ENCODE peak calls at places on chromosomes 4 and X, in seven cellular contexts. N is AG09309, C is heart left ventricle, Q is HFFc6, I is A549, V is breast epithelium, H is fibroblast of mammary gland. D is an unnamed sample.

GRCh38 chr4:16706251-16706650 is 192.2 kb downstream of the LDB2 start:
- DNase-seq in V (no peak), I (no peak), N (no peak), Q (no peak), H (no peak), C (no peak), D (no peak)

GRCh38 chr4:177696438-177696966 is 254.3 kb upstream of the AGA start:
- DNase-seq in C (no peak), V (no peak), H (peak), N (no peak), I (no peak), Q (no peak), D (no peak)

GRCh38 chr4:120830204-120830603 is 92.3 kb downstream of the PRDM5 start:
- DNase-seq in N (no peak), Q (no peak), I (no peak), H (peak), C (no peak), V (no peak), D (no peak)

GRCh38 chr4:106698621-106699195 is 330.1 kb upstream of the GIMD1 start:
- DNase-seq in H (no peak), V (no peak), N (no peak), Q (no peak), C (no peak), I (no peak), D (no peak)

GRCh38 chr4:68175562-68176155 is 46.0 kb upstream of the TMPRSS11F start:
- DNase-seq in V (no peak), H (peak), Q (peak), I (peak), C (no peak), N (peak), D (no peak)

GRCh38 chr4:15457401-15458201 is 12.1 kb upstream of the CC2D2A start:
- DNase-seq in V (no peak), C (no peak), I (no peak), H (peak), N (peak), Q (peak), D (no peak)

GRCh38 chrX:10617186-10617963 is 3.0 kb downstream of the MID1 start:
- DNase-seq in I (no peak), Q (no peak), C (no peak), V (no peak), N (no peak), H (no peak), D (no peak)

GRCh38 chrX:70476166-70476933 is 31.7 kb downstream of the DLG3 start:
- DNase-seq in C (no peak), I (no peak), N (no peak), Q (no peak), V (no peak), H (no peak), D (no peak)

GRCh38 chr4:41070516-41071281 is 143.6 kb downstream of the APBB2 start:
- DNase-seq in N (no peak), I (no peak), C (no peak), V (no peak), Q (peak), H (no peak), D (no peak)

GRCh38 chrX:130909469-130910136 is 6.6 kb upstream of the ENOX2 start:
- DNase-seq in V (no peak), N (no peak), Q (no peak), C (no peak), H (peak), I (no peak), D (no peak)

GRCh38 chrX:19958530-19959486 is 32.1 kb downstream of the BCLAF3 start:
- DNase-seq in V (no peak), C (no peak), N (no peak), I (no peak), Q (no peak), H (peak), D (no peak)

GRCh38 chr4:163300445-163300844 is 32.0 kb downstream of the NPY1R start:
- DNase-seq in Q (no peak), N (no peak), H (no peak), C (no peak), I (no peak), V (no peak), D (no peak)
- TF ChIP-seq CTCF in Q (no peak), N (no peak), H (no peak), C (no peak), I (no peak), V (no peak), D (no peak)

GRCh38 chrX:72604705-72605104 is 32.1 kb upstream of the HDAC8 start:
- DNase-seq in H (peak), V (no peak), Q (no peak), N (no peak), I (no peak), C (no peak), D (no peak)

GRCh38 chrX:72604112-72604511 is 31.5 kb upstream of the HDAC8 start:
- DNase-seq in H (no peak), N (no peak), I (no peak), V (no peak), Q (no peak), C (no peak), D (no peak)

GRCh38 chrX:72609313-72609712 is 36.7 kb upstream of the HDAC8 start:
- DNase-seq in V (no peak), I (peak), N (no peak), Q (no peak), H (peak), C (no peak), D (no peak)
- TF ChIP-seq CTCF in V (no peak), I (peak), N (peak), Q (peak), H (peak), C (no peak), D (no peak)

DNA sequence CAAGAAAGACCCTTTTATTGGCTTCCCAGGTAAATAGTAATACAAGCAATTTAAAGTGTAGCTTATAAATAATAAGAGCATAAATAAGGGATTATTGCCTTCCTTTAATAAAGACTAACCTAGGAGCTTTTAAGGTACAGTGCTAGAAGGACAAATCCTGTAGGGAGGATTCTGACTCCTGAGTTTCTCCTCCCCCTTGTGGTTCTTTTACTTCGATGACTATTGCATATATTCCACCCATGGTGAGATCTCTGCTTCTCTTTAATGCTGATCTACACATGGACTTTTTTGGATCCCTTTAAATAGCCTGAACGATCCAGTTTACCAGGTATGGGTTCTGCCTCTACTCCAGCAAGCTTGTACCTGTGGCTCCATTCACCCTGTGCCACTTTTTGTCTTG is 2.5 kb downstream of the GALNT7 start:
- DNase-seq in H (peak), N (no peak), I (peak), C (no peak), V (no peak), Q (peak), D (no peak)
- TF ChIP-seq CTCF in H (peak), N (peak), I (peak), C (peak), V (no peak), Q (peak), D (no peak)

DNA sequence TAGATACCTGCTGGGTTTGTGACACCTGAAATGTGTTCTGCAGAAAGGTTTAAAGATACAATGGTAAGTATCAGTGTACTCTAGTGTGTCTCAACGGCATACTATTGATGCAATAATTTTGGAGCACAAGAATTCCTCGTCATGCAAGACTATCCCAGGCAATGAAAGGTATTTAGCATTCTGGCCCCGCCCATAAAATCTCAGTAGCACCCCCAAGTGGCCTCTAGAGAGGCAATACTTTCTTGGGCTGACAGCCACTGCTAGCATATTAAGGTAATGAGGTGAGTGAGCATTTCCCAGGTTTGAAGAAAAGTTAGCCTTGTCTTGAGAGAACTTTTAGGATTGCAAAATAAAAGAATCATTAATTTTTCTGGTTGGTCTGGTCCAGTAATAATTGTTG is 24.0 kb downstream of the TAB3 start:
- DNase-seq in H (no peak), I (no peak), N (no peak), V (no peak), Q (no peak), C (no peak), D (no peak)
- TF ChIP-seq CTCF in H (peak), I (peak), N (no peak), V (no peak), Q (peak), C (no peak), D (peak)

D was measured in mesothelial cell of epicardium.